ENCODE peak calls at places on chromosomes 4 and X, in six cellular contexts. One of them, this sample, is unnamed.

GRCh38 chr4:80043534-80043933 is 29.5 kb downstream of the ANTXR2 start:
- DNase-seq in lower leg skin: no peak
- DNase-seq in astrocyte: peak
- DNase-seq in HFFc6: no peak
- DNase-seq in A549: no peak
- DNase-seq in AG04449: no peak
- DNase-seq in this sample: no peak

GRCh38 chrX:49276671-49277519 is 7.3 kb downstream of the PPP1R3F start:
- DNase-seq in lower leg skin: no peak
- DNase-seq in astrocyte: no peak
- DNase-seq in HFFc6: no peak
- DNase-seq in A549: no peak
- DNase-seq in AG04449: no peak
- DNase-seq in this sample: no peak

GRCh38 chrX:19560611-19561010 is 45.3 kb upstream of the MAP3K15 start:
- DNase-seq in lower leg skin: no peak
- DNase-seq in astrocyte: peak
- DNase-seq in HFFc6: no peak
- DNase-seq in A549: no peak
- DNase-seq in AG04449: no peak
- DNase-seq in this sample: no peak

GRCh38 chr4:8081621-8082516 is 76.7 kb downstream of the ABLIM2 start:
- DNase-seq in lower leg skin: no peak
- DNase-seq in astrocyte: no peak
- DNase-seq in HFFc6: no peak
- DNase-seq in A549: no peak
- DNase-seq in AG04449: no peak
- DNase-seq in this sample: no peak

GRCh38 chr4:101020956-101021355 is 326.4 kb downstream of the PPP3CA start:
- DNase-seq in lower leg skin: no peak
- DNase-seq in astrocyte: peak
- DNase-seq in HFFc6: peak
- DNase-seq in A549: no peak
- DNase-seq in AG04449: no peak
- DNase-seq in this sample: no peak

GRCh38 chr4:107718351-107718965 is 1.6 kb downstream of the PAPSS1 start:
- DNase-seq in lower leg skin: no peak
- DNase-seq in astrocyte: peak
- DNase-seq in HFFc6: peak
- DNase-seq in A549: no peak
- DNase-seq in AG04449: no peak
- DNase-seq in this sample: no peak

GRCh38 chr4:158282252-158282651 is 72.0 kb downstream of the TMEM144 start:
- DNase-seq in lower leg skin: no peak
- DNase-seq in astrocyte: no peak
- DNase-seq in HFFc6: peak
- DNase-seq in A549: no peak
- DNase-seq in AG04449: no peak
- DNase-seq in this sample: no peak

GRCh38 chr4:7199771-7200441 is 7.6 kb downstream of the SORCS2 start:
- DNase-seq in lower leg skin: no peak
- DNase-seq in astrocyte: no peak
- DNase-seq in HFFc6: no peak
- DNase-seq in A549: no peak
- DNase-seq in AG04449: no peak
- DNase-seq in this sample: no peak

GRCh38 chr4:120691536-120691935 is 231.0 kb downstream of the PRDM5 start:
- DNase-seq in lower leg skin: no peak
- DNase-seq in astrocyte: peak
- DNase-seq in HFFc6: no peak
- DNase-seq in A549: no peak
- DNase-seq in AG04449: no peak
- DNase-seq in this sample: no peak

GRCh38 chr4:170374770-170375169 is 285.0 kb upstream of the AADAT start:
- DNase-seq in lower leg skin: no peak
- DNase-seq in astrocyte: no peak
- DNase-seq in HFFc6: no peak
- DNase-seq in A549: peak
- DNase-seq in AG04449: no peak
- DNase-seq in this sample: no peak

GRCh38 chrX:44003975-44004374 is 30.8 kb upstream of the NDP start:
- DNase-seq in lower leg skin: no peak
- DNase-seq in astrocyte: peak
- DNase-seq in HFFc6: no peak
- DNase-seq in A549: no peak
- DNase-seq in AG04449: no peak
- DNase-seq in this sample: no peak

GRCh38 chr4:76253511-76253910 is 2.0 kb downstream of the FAM47E start:
- DNase-seq in lower leg skin: no peak
- DNase-seq in astrocyte: no peak
- DNase-seq in HFFc6: no peak
- DNase-seq in A549: no peak
- DNase-seq in AG04449: no peak
- DNase-seq in this sample: no peak

GRCh38 chr4:86981789-86982188 is 47.0 kb downstream of the AFF1 start:
- DNase-seq in lower leg skin: no peak
- DNase-seq in astrocyte: no peak
- DNase-seq in HFFc6: no peak
- DNase-seq in A549: no peak
- DNase-seq in AG04449: no peak
- DNase-seq in this sample: no peak

GRCh38 chr4:184649971-184650855 is 675 bp downstream of the PRIMPOL start:
- DNase-seq in lower leg skin: no peak
- DNase-seq in astrocyte: peak
- DNase-seq in HFFc6: peak
- DNase-seq in A549: no peak
- DNase-seq in AG04449: no peak
- DNase-seq in this sample: no peak

GRCh38 chr4:134780244-134780643 is 578.7 kb upstream of the PABPC4L start:
- DNase-seq in lower leg skin: no peak
- DNase-seq in astrocyte: no peak
- DNase-seq in HFFc6: no peak
- DNase-seq in A549: no peak
- DNase-seq in AG04449: no peak
- DNase-seq in this sample: no peak

GRCh38 chr4:12703076-12703475 is 781.1 kb downstream of the RAB28 start:
- DNase-seq in lower leg skin: no peak
- DNase-seq in astrocyte: no peak
- DNase-seq in HFFc6: no peak
- DNase-seq in A549: no peak
- DNase-seq in AG04449: no peak
- DNase-seq in this sample: no peak

GRCh38 chrX:104137496-104137895 is 19.3 kb downstream of the SLC25A53 start:
- DNase-seq in lower leg skin: no peak
- DNase-seq in astrocyte: peak
- DNase-seq in HFFc6: no peak
- DNase-seq in A549: no peak
- DNase-seq in AG04449: no peak
- DNase-seq in this sample: no peak

GRCh38 chrX:134601240-134601639 is 57.0 kb downstream of the PLAC1 start:
- DNase-seq in lower leg skin: no peak
- DNase-seq in astrocyte: peak
- DNase-seq in HFFc6: peak
- DNase-seq in A549: no peak
- DNase-seq in AG04449: no peak
- DNase-seq in this sample: no peak

GRCh38 chrX:106963111-106963510 is 36.9 kb downstream of the MORC4 start:
- DNase-seq in lower leg skin: no peak
- DNase-seq in astrocyte: no peak
- DNase-seq in HFFc6: no peak
- DNase-seq in A549: no peak
- DNase-seq in AG04449: no peak
- DNase-seq in this sample: no peak

GRCh38 chr4:56650259-56651070 is 30.6 kb downstream of the HOPX start:
- DNase-seq in lower leg skin: no peak
- DNase-seq in astrocyte: no peak
- DNase-seq in HFFc6: no peak
- DNase-seq in A549: no peak
- DNase-seq in AG04449: no peak
- DNase-seq in this sample: no peak

GRCh38 chr4:127525585-127525984 is 107.2 kb upstream of the INTU start:
- DNase-seq in lower leg skin: no peak
- DNase-seq in astrocyte: no peak
- DNase-seq in HFFc6: no peak
- DNase-seq in A549: no peak
- DNase-seq in AG04449: no peak
- DNase-seq in this sample: no peak

GRCh38 chr4:108060686-108061321 is 71.1 kb downstream of the HADH start:
- DNase-seq in lower leg skin: no peak
- DNase-seq in astrocyte: no peak
- DNase-seq in HFFc6: no peak
- DNase-seq in A549: no peak
- DNase-seq in AG04449: no peak
- DNase-seq in this sample: no peak

GRCh38 chr4:116015062-116015461 is 901.6 kb upstream of the NDST4 start:
- DNase-seq in lower leg skin: no peak
- DNase-seq in astrocyte: no peak
- DNase-seq in HFFc6: no peak
- DNase-seq in A549: no peak
- DNase-seq in AG04449: no peak
- DNase-seq in this sample: no peak

GRCh38 chr4:7985891-7986441 is 46.3 kb upstream of the AFAP1 start:
- DNase-seq in lower leg skin: no peak
- DNase-seq in astrocyte: no peak
- DNase-seq in HFFc6: no peak
- DNase-seq in A549: no peak
- DNase-seq in AG04449: no peak
- DNase-seq in this sample: no peak

GRCh38 chrX:48508400-48509244 is at the start of gene PORCN:
- DNase-seq in lower leg skin: peak
- DNase-seq in astrocyte: no peak
- DNase-seq in HFFc6: peak
- DNase-seq in A549: peak
- DNase-seq in AG04449: no peak
- DNase-seq in this sample: peak

GRCh38 chr4:173046818-173047217 is 121.8 kb upstream of the GALNT7 start:
- DNase-seq in lower leg skin: no peak
- DNase-seq in astrocyte: peak
- DNase-seq in HFFc6: no peak
- DNase-seq in A549: no peak
- DNase-seq in AG04449: no peak
- DNase-seq in this sample: no peak

GRCh38 chr4:141391771-141392170 is 171.1 kb downstream of the ZNF330 start:
- DNase-seq in lower leg skin: no peak
- DNase-seq in astrocyte: peak
- DNase-seq in HFFc6: peak
- DNase-seq in A549: no peak
- DNase-seq in AG04449: no peak
- DNase-seq in this sample: no peak

GRCh38 chr4:38128478-38129451 is 168.6 kb downstream of the PTTG2 start:
- DNase-seq in lower leg skin: peak
- DNase-seq in astrocyte: peak
- DNase-seq in HFFc6: no peak
- DNase-seq in A549: no peak
- DNase-seq in AG04449: no peak
- DNase-seq in this sample: no peak

GRCh38 chrX:123084797-123085196 is 99.3 kb upstream of the GRIA3 start:
- DNase-seq in lower leg skin: no peak
- DNase-seq in astrocyte: peak
- DNase-seq in HFFc6: peak
- DNase-seq in A549: no peak
- DNase-seq in AG04449: peak
- DNase-seq in this sample: no peak

GRCh38 chr4:23225564-23225963 is 532.8 kb downstream of the GBA3 start:
- DNase-seq in lower leg skin: no peak
- DNase-seq in astrocyte: no peak
- DNase-seq in HFFc6: no peak
- DNase-seq in A549: no peak
- DNase-seq in AG04449: no peak
- DNase-seq in this sample: no peak

GRCh38 chr4:23225024-23225423 is 532.3 kb downstream of the GBA3 start:
- DNase-seq in lower leg skin: no peak
- DNase-seq in astrocyte: no peak
- DNase-seq in HFFc6: no peak
- DNase-seq in A549: no peak
- DNase-seq in AG04449: no peak
- DNase-seq in this sample: no peak

GRCh38 chr4:23219779-23220408 is 527.2 kb downstream of the GBA3 start:
- DNase-seq in lower leg skin: no peak
- DNase-seq in astrocyte: no peak
- DNase-seq in HFFc6: no peak
- DNase-seq in A549: no peak
- DNase-seq in AG04449: no peak
- DNase-seq in this sample: no peak
- TF ChIP-seq CTCF in lower leg skin: no peak
- TF ChIP-seq CTCF in astrocyte: no peak
- TF ChIP-seq CTCF in HFFc6: no peak
- TF ChIP-seq CTCF in A549: no peak
- TF ChIP-seq CTCF in AG04449: no peak
- TF ChIP-seq CTCF in this sample: no peak

GRCh38 chr4:41176357-41176756 is 38.0 kb downstream of the APBB2 start:
- DNase-seq in lower leg skin: no peak
- DNase-seq in astrocyte: peak
- DNase-seq in HFFc6: peak
- DNase-seq in A549: no peak
- DNase-seq in AG04449: no peak
- DNase-seq in this sample: no peak

GRCh38 chr4:41178372-41179085 is 35.8 kb downstream of the APBB2 start:
- DNase-seq in lower leg skin: no peak
- DNase-seq in astrocyte: peak
- DNase-seq in HFFc6: peak
- DNase-seq in A549: no peak
- DNase-seq in AG04449: peak
- DNase-seq in this sample: no peak

GRCh38 chr4:41179086-41179374 is 35.3 kb downstream of the APBB2 start:
- DNase-seq in lower leg skin: no peak
- DNase-seq in astrocyte: no peak
- DNase-seq in HFFc6: no peak
- DNase-seq in A549: no peak
- DNase-seq in AG04449: no peak
- DNase-seq in this sample: no peak

GRCh38 chr4:41174444-41174843 is 39.9 kb downstream of the APBB2 start:
- DNase-seq in lower leg skin: no peak
- DNase-seq in astrocyte: no peak
- DNase-seq in HFFc6: no peak
- DNase-seq in A549: no peak
- DNase-seq in AG04449: no peak
- DNase-seq in this sample: no peak

GRCh38 chr4:41177016-41177415 is 37.3 kb downstream of the APBB2 start:
- DNase-seq in lower leg skin: no peak
- DNase-seq in astrocyte: peak
- DNase-seq in HFFc6: peak
- DNase-seq in A549: no peak
- DNase-seq in AG04449: no peak
- DNase-seq in this sample: no peak
- TF ChIP-seq CTCF in lower leg skin: no peak
- TF ChIP-seq CTCF in astrocyte: no peak
- TF ChIP-seq CTCF in HFFc6: peak
- TF ChIP-seq CTCF in A549: no peak
- TF ChIP-seq CTCF in AG04449: peak
- TF ChIP-seq CTCF in this sample: peak

GRCh38 chr4:112633477-112634235 is 3.1 kb downstream of the ZGRF1 start:
- DNase-seq in lower leg skin: no peak
- DNase-seq in astrocyte: peak
- DNase-seq in HFFc6: peak
- DNase-seq in A549: peak
- DNase-seq in AG04449: no peak
- DNase-seq in this sample: no peak
- TF ChIP-seq CTCF in lower leg skin: no peak
- TF ChIP-seq CTCF in astrocyte: peak
- TF ChIP-seq CTCF in HFFc6: peak
- TF ChIP-seq CTCF in A549: peak
- TF ChIP-seq CTCF in AG04449: peak
- TF ChIP-seq CTCF in this sample: peak

GRCh38 chr4:118740869-118741268 is 55.7 kb downstream of the METTL14 start:
- DNase-seq in lower leg skin: no peak
- DNase-seq in astrocyte: no peak
- DNase-seq in HFFc6: peak
- DNase-seq in A549: peak
- DNase-seq in AG04449: no peak
- DNase-seq in this sample: no peak
- TF ChIP-seq CTCF in lower leg skin: no peak
- TF ChIP-seq CTCF in astrocyte: peak
- TF ChIP-seq CTCF in HFFc6: peak
- TF ChIP-seq CTCF in A549: peak
- TF ChIP-seq CTCF in AG04449: no peak
- TF ChIP-seq CTCF in this sample: peak

This sample was measured in AG09319.